ENCODE peak calls at places on chromosome 13, in four cellular contexts. P is 8988T, A is tibial nerve, R is HFFc6. X is an unnamed sample.

GRCh38 chr13:95137096-95137495 is 164.2 kb downstream of the ABCC4 start:
- DNase-seq in R (peak), P (no peak), A (no peak), X (peak)

GRCh38 chr13:28981530-28981929 is 161.4 kb downstream of the MTUS2 start:
- DNase-seq in R (no peak), A (no peak), P (no peak), X (no peak)

GRCh38 chr13:50588736-50589135 is 254.8 kb downstream of the DLEU7 start:
- DNase-seq in P (no peak), A (no peak), R (no peak), X (no peak)

GRCh38 chr13:33817513-33817842 is 471 bp upstream of the RFC3 start:
- DNase-seq in A (no peak), P (no peak), R (no peak), X (no peak)

GRCh38 chr13:44274838-44275237 is 98.8 kb upstream of the SERP2 start:
- DNase-seq in P (no peak), A (no peak), R (no peak), X (no peak)

GRCh38 chr13:106490177-106490576 is 45.3 kb downstream of the EFNB2 start:
- DNase-seq in P (no peak), R (no peak), A (no peak), X (no peak)

GRCh38 chr13:37618554-37618953 is 20.0 kb upstream of the POSTN start:
- DNase-seq in R (peak), A (no peak), P (no peak), X (no peak)

GRCh38 chr13:52162279-52163101 is 3.1 kb upstream of the NEK3 start:
- DNase-seq in A (no peak), R (peak), P (no peak), X (no peak)

GRCh38 chr13:42486711-42487198 is 87.2 kb upstream of the TNFSF11 start:
- DNase-seq in P (no peak), R (peak), A (no peak), X (no peak)